ENCODE peak calls at places on chromosomes 3 and 15, in five cellular contexts. H, R, O, V and X are unnamed samples.

GRCh38 chr3:111534701-111535100 is 7.3 kb upstream of the CD96 start:
- DNase-seq in H (no peak), R (no peak), O (no peak), V (no peak), X (no peak)

GRCh38 chr15:65948352-65948751 is 79.1 kb downstream of the RAB11A start:
- DNase-seq in H (no peak), R (no peak), O (peak), V (no peak), X (no peak)

GRCh38 chr3:85821130-85821756 is 862.5 kb downstream of the CADM2 start:
- DNase-seq in H (peak), R (no peak), O (peak), V (no peak), X (no peak)

GRCh38 chr15:45616901-45617323 is 17.9 kb upstream of the SQOR start:
- DNase-seq in H (no peak), R (no peak), O (no peak), V (no peak), X (no peak)

GRCh38 chr3:42706721-42707619 is 4.4 kb upstream of the HHATL start:
- DNase-seq in H (peak), R (no peak), O (no peak), V (no peak), X (no peak)

GRCh38 chr15:69116391-69116790 is 44.0 kb upstream of the GLCE start:
- DNase-seq in H (no peak), R (no peak), O (no peak), V (no peak), X (no peak)

GRCh38 chr3:50213383-50213782 is 8.3 kb downstream of the SLC38A3 start:
- DNase-seq in H (no peak), R (no peak), O (no peak), V (no peak), X (no peak)

GRCh38 chr3:126811530-126811929 is 107.5 kb downstream of the CHCHD6 start:
- DNase-seq in H (no peak), R (no peak), O (no peak), V (no peak), X (no peak)

GRCh38 chr3:142641504-142641903 is 45.3 kb downstream of the PLS1 start:
- DNase-seq in H (no peak), R (no peak), O (no peak), V (no peak), X (no peak)

GRCh38 chr15:35507932-35508638 is 37.9 kb downstream of the DPH6 start:
- DNase-seq in H (peak), R (no peak), O (no peak), V (no peak), X (no peak)

GRCh38 chr3:14125193-14126016 is 553 bp downstream of the TMEM43 start:
- DNase-seq in H (no peak), R (peak), O (peak), V (no peak), X (peak)
- TF ChIP-seq ZBTB33 in H (no peak), R (no peak), O (no peak), V (no peak), X (no peak)

GRCh38 chr3:152073267-152073666 is 195.5 kb upstream of the MBNL1 start:
- DNase-seq in H (peak), R (no peak), O (no peak), V (no peak), X (no peak)

GRCh38 chr3:152079980-152080379 is 188.7 kb upstream of the MBNL1 start:
- DNase-seq in H (no peak), R (no peak), O (no peak), V (no peak), X (no peak)

GRCh38 chr3:152071315-152071714 is 197.4 kb upstream of the MBNL1 start:
- DNase-seq in H (no peak), R (no peak), O (no peak), V (no peak), X (no peak)

GRCh38 chr3:152071924-152072323 is 196.8 kb upstream of the MBNL1 start:
- DNase-seq in H (peak), R (peak), O (peak), V (no peak), X (peak)

DNA sequence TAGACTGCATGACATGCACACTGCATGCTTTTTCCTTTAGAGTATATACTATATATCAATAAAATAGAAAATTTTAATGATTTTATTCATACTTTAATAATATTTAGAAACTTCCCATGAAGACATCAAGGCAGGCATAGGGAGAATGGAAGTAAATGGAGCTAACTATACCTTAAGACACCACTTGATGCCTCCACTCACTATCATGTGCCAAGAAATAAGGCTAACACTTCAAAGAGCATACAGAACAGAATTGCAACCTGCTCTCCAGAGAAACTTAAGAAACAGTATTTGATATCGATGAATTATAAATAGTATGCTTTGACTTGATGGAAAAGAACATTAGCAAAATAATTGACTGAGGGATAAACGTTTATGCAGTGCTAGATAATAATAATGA is 192.6 kb upstream of the MBNL1 start:
- DNase-seq in H (no peak), R (no peak), O (no peak), V (no peak), X (no peak)
- TF ChIP-seq SIN3A in H (no peak), R (no peak), O (no peak), V (no peak), X (no peak)

DNA sequence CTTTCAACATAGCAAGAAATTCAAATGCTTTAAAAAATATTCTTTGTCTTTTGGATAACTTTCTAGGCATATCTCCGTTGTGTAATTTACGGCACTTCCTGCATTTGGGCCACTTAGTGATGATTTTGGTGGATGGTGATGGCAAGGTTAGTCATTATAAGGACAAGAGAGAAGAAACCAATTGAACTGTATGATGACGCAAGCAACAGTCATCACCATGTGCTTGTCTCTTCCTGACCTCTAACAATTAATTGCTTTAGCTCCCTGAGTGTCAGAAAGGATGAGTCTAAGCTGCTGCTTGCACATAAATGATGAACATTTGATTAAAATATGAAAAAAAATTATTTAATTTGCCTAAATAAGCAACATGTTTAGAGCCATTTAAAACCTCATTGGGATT is 11.3 kb upstream of the P2RY12 start:
- DNase-seq in H (no peak), R (no peak), O (no peak), V (no peak), X (no peak)
- TF ChIP-seq ZBTB33 in H (no peak), R (no peak), O (no peak), V (no peak), X (no peak)

GRCh38 chr3:185658504-185658912 is 72.4 kb downstream of the SENP2 start:
- DNase-seq in H (no peak), R (no peak), O (peak), V (no peak), X (no peak)

GRCh38 chr3:185659942-185660921 is 74.1 kb downstream of the SENP2 start:
- DNase-seq in H (peak), R (peak), O (peak), V (peak), X (peak)

GRCh38 chr3:185663929-185664328 is 77.8 kb downstream of the SENP2 start:
- DNase-seq in H (no peak), R (no peak), O (no peak), V (no peak), X (no peak)

GRCh38 chr3:185658943-185659342 is 72.8 kb downstream of the SENP2 start:
- DNase-seq in H (no peak), R (no peak), O (no peak), V (no peak), X (no peak)

DNA sequence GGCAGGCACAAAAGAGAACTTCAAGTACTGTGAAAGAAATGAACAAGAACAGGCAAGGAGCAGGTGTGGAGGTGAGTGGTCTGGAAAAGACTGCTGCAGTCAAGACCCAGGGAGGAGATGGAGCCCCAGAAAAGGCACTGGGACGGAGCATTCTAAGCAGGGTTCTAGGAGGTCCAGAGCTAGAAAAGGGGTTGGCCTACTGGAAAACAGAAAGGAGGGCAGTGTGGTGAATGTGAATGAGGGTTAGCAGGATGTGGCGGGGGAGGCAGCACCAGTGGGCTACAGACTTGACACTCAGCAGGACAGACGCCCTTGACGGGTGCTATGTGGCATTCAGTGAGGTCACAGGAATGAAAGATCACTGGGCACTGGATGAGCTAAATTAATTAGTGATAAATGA is 75.7 kb downstream of the SENP2 start:
- DNase-seq in H (no peak), R (no peak), O (no peak), V (no peak), X (no peak)
- TF ChIP-seq SIN3A in H (no peak), R (no peak), O (no peak), V (no peak), X (no peak)

GRCh38 chr15:57881361-57881760 is 174.8 kb downstream of the POLR2M start:
- DNase-seq in H (no peak), R (no peak), O (no peak), V (no peak), X (no peak)
- TF ChIP-seq ZBTB33 in H (no peak), R (no peak), O (no peak), V (no peak), X (no peak)

GRCh38 chr3:195460355-195460754 is 17.5 kb upstream of the ACAP2 start:
- DNase-seq in H (no peak), R (no peak), O (no peak), V (no peak), X (peak)

GRCh38 chr3:195458188-195458800 is 15.5 kb upstream of the ACAP2 start:
- DNase-seq in H (no peak), R (no peak), O (no peak), V (no peak), X (no peak)

GRCh38 chr3:195462308-195462610 is 19.4 kb upstream of the ACAP2 start:
- DNase-seq in H (no peak), R (no peak), O (no peak), V (no peak), X (no peak)

GRCh38 chr3:195466251-195466650 is 23.4 kb upstream of the ACAP2 start:
- DNase-seq in H (no peak), R (no peak), O (no peak), V (no peak), X (no peak)

DNA sequence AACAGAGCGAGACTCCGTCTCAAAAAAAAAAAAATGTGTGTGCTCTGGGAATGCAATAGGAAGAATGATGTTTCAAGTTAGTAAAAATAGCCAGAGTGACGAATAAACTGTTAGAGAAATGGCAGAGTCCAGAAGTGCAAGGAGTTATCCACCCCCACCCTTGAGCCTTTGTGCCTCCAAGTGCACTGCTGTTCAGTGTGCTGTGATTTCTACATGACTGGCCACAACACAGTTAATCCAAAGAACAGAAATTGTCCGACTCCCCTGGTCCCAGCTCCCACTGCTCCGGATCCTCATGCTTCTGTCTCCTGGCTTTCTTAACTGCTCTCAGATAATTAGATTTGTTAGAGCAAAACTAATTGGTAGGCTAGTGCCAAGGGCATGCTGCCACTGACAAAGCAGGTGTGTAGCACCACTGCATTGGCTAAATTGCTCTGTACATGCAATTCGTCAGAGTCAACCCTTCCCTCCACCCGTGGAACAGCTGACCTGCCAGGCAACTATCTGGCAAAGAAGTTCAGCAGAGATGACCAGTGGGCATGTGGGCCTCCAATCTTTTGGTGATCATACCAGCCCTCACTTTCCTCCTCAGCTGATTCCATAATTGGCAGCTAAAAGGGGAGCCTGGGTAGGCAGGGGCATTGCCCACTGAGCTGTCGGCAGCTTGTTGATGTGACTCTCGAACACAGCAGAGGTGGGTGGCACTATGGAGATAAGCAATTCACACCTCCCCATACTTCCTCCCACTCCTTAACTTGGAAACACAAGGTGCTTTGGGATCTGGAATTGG is 18.9 kb upstream of the ACAP2 start:
- DNase-seq in H (peak), R (no peak), O (no peak), V (no peak), X (no peak)
- TF ChIP-seq SIN3A in H (no peak), R (no peak), O (no peak), V (no peak), X (no peak)

DNA sequence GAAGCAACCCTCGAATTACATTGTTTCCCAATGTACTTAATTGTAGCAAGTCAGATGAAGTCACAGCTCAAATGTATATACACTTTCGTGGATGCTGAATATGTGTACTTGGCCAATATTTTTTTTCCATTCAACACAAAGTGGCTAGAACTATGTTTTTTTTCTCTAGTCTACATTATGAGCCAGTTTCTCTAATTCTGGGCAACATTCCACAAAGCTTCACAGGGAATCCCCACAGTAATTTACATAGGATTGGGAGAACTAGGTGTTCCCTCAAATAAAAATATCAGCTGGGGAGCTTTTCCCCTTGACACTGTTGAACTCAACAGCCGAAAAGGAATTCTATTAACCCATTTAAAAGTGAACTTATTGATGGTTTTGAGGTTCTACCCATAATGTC is 493.1 kb downstream of the MECOM start:
- DNase-seq in H (no peak), R (no peak), O (no peak), V (no peak), X (no peak)
- TF ChIP-seq ZBTB33 in H (no peak), R (no peak), O (no peak), V (no peak), X (no peak)

GRCh38 chr3:104032283-104032682 is 1334.4 kb upstream of the ALCAM start:
- DNase-seq in H (no peak), R (no peak), O (no peak), V (no peak), X (no peak)
- TF ChIP-seq SIN3A in H (no peak), R (no peak), O (no peak), V (no peak), X (no peak)